ENCODE peak calls at places on chromosome 22, in five cellular contexts. W, L, N, Q and O are unnamed samples.

GRCh38 chr22:22199634-22200033 is 45.0 kb upstream of the VPREB1 start:
- DNase-seq in W (no peak), L (no peak), Q (no peak), N (no peak), O (no peak)

GRCh38 chr22:49577168-49578060 is 250.3 kb downstream of the BRD1 start:
- DNase-seq in L (no peak), N (peak; percentile 66), Q (no peak), W (no peak), O (no peak)

GRCh38 chr22:50727678-50728522 is 10.1 kb upstream of the ACR start:
- DNase-seq in N (peak; percentile 50), L (no peak), Q (no peak), W (no peak), O (no peak)

GRCh38 chr22:26229910-26230309 is 60.6 kb downstream of the SEZ6L start:
- DNase-seq in W (no peak), Q (no peak), L (no peak), N (no peak), O (no peak)

GRCh38 chr22:47678667-47679287 is 916.3 kb downstream of the TBC1D22A start:
- DNase-seq in Q (no peak), L (no peak), W (no peak), N (peak; percentile 36), O (no peak)

GRCh38 chr22:36790648-36791047 is 14.7 kb upstream of the IFT27 start:
- DNase-seq in Q (no peak), L (no peak), W (no peak), N (no peak), O (no peak)

GRCh38 chr22:33385611-33386010 is 327.4 kb upstream of the SYN3 start:
- DNase-seq in W (no peak), L (no peak), N (no peak), Q (no peak), O (no peak)

GRCh38 chr22:20583471-20583922 is 76.1 kb downstream of the MED15 start:
- DNase-seq in N (no peak), W (no peak), Q (no peak), L (no peak), O (no peak)

GRCh38 chr22:29121124-29121523 is 48.3 kb downstream of the KREMEN1 start:
- DNase-seq in W (no peak), Q (peak; percentile 26), N (no peak), L (no peak), O (no peak)

GRCh38 chr22:41512421-41513194 is 31.7 kb downstream of the POLR3H start:
- DNase-seq in N (no peak), W (no peak), L (no peak), Q (peak; percentile 66), O (no peak)

GRCh38 chr22:20566420-20567260 is 59.2 kb downstream of the MED15 start:
- DNase-seq in Q (peak; percentile 95), W (no peak), N (no peak), L (no peak), O (no peak)

GRCh38 chr22:36222887-36223450 is 16.4 kb downstream of the APOL2 start:
- DNase-seq in L (no peak), Q (no peak), W (no peak), N (no peak), O (no peak)

GRCh38 chr22:48089601-48090331 is 1327.3 kb downstream of the TBC1D22A start:
- DNase-seq in N (no peak), W (no peak), L (no peak), Q (peak; percentile 1), O (no peak)

DNA sequence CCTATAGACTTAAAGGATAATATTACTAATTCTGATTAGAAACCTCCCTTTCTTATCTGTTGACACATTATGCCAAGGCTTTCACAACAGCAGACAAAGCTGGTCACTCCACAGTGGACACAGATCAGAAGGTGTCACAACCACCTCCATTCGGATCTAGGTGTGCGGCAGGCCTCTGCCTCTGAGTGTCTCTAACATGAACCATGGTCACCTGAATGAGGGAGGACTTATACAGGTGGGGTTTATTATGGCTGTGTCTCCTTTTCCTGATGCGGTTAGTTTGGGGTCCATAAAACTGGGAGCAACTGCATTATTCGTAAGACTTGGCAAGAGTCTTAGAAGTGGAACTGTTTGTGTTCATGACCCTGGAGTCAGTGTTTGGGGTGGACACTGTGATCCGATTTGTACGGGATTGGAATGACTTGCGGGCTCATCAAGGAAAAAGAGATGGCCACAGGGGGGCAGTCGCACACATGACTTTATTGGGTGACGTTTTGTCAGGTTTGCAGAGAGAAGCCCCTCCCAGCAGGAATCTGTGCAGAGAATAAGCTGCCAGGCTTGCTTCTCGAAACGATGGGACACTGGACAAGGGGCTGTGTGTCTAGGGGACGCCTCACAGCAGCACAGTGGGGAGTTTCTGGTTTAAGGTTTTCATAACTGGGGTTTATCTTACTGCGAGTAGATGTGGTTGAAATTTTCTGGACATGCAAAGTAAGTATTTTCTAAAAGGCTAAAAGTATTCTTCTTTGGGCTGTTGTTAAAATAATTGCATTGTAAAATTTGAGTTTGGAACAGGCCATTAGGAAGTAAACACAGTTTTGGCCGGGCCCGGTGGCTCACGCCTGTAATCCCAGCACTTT is 90.6 kb downstream of the GAB4 start:
- DNase-seq in L (peak; percentile 46), W (peak; percentile 77), Q (peak; percentile 59), N (no peak), O (peak; percentile 64)
- TF ChIP-seq CTCF in L (peak; percentile 75), W (peak; percentile 68), Q (peak; percentile 68), N (peak; percentile 55), O (peak; percentile 62)

DNA sequence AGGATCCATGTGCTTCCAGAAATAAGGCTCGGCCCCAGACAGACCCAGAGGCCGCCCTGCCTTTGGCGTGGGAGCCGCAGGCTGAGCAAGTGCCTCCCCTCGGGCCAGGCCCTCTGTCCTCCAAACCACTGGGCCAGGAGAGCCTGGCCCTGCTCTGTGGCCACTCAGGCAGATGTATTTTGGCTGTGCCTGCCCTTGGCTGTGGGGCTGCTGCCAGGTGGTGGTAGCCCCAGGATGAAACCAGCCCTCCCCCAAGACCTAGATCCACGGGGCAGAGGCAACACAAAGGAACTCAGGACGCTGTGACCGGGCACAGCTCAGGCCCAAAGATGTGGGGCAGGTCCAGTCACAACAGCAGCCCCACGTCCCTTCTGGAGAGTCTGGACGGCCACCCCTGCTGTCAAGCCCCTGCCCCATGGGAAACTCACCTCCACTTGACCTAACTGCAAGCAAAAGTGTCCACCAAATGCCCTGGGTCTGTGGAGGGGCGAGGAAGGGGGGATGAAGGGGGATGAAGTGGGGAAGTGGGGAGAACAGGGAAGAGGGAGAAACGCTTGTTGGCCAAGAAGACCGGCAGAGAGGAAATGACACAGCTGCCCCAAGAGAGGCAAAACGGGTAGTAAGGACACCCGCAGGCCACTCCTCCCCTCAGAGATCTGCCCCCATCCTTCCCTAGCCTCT is 23.9 kb downstream of the PISD start:
- DNase-seq in Q (peak; percentile 51), W (no peak), N (peak; percentile 77), L (no peak), O (no peak)
- TF ChIP-seq CTCF in Q (no peak), W (no peak), N (no peak), L (no peak), O (no peak)

GRCh38 chr22:27825174-27825573 is 23.6 kb upstream of the MN1 start:
- DNase-seq in L (no peak), Q (peak; percentile 15), N (no peak), W (peak; percentile 16), O (no peak)
- TF ChIP-seq CTCF in L (peak; percentile 37), Q (peak; percentile 40), N (peak; percentile 17), W (peak; percentile 23), O (peak; percentile 54)

GRCh38 chr22:39492186-39492585 is 9.9 kb upstream of the MIEF1 start:
- DNase-seq in N (no peak), L (no peak), Q (no peak), W (no peak), O (no peak)

GRCh38 chr22:39490135-39490798 is 11.8 kb upstream of the MIEF1 start:
- DNase-seq in Q (peak; percentile 75), N (peak; percentile 94), W (peak; percentile 75), L (no peak), O (peak; percentile 60)

GRCh38 chr22:39493759-39494158 is 8.3 kb upstream of the MIEF1 start:
- DNase-seq in Q (peak; percentile 92), W (no peak), L (no peak), N (peak; percentile 0), O (no peak)

GRCh38 chr22:39490966-39491680 is 11.0 kb upstream of the MIEF1 start:
- DNase-seq in Q (no peak), L (no peak), N (no peak), W (no peak), O (no peak)

DNA sequence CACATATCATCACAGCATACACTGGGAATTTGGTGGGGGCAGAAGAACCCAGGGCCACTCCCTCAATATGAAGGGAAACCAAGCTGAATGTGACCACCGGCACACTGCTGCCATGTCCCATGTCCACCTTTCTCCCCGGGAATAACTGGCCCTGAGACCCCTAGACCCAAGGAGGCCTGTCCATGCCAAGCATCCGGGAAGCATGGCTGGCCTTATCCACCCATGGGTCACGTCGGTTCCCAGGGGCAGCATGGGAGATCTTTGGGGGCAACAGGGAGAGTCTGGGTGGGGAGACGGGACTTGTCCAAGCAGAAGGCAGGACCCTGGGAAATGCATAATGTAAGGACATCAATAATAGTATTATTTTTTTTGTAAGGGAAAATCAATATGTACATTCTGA is 10.4 kb upstream of the MIEF1 start:
- DNase-seq in W (no peak), L (no peak), N (no peak), Q (no peak), O (no peak)
- TF ChIP-seq CTCF in W (no peak), L (no peak), N (no peak), Q (no peak), O (no peak)

GRCh38 chr22:19238900-19239299 is 52.6 kb downstream of the CLTCL1 start:
- DNase-seq in W (no peak), Q (no peak), N (no peak), L (no peak), O (no peak)
- TF ChIP-seq CTCF in W (no peak), Q (no peak), N (no peak), L (no peak), O (no peak)

DNA sequence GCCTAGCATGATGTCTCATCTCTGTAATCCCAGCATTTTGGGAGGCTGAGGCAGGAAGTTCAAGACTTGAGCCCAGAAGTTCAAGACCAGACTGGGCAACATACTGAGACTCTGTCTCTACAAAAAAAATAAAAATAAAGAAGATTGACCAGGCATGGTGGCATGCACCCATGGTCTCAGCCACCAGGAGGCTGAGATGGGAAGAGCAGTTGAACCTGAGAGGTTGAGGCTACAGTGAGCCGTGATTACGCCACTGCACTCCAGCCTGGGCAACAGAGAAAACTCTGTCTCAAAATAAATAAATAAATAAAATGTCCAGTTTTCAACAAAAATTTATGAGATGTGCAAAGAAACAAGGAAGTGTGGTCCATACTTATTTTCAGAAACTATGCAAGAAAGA is 28.3 kb downstream of the EFCAB6 start:
- DNase-seq in Q (no peak), L (no peak), W (peak; percentile 5), N (no peak), O (no peak)
- TF ChIP-seq CTCF in Q (peak; percentile 17), L (peak; percentile 41), W (no peak), N (no peak), O (peak; percentile 28)

GRCh38 chr22:23533328-23533762 is 46.7 kb downstream of the IGLL1 start:
- DNase-seq in Q (no peak), L (peak; percentile 67), W (peak; percentile 63), N (peak; percentile 78), O (peak; percentile 84)
- TF ChIP-seq CTCF in Q (no peak), L (peak; percentile 66), W (peak; percentile 34), N (no peak), O (peak; percentile 69)